ENCODE peak calls at places on chromosome 18, in nine cellular contexts. K is OCI-LY7; H is CD8-positive, alpha-beta memory T cell; B is endothelial cell; I is transverse colon; F is H9; O is ovary; U is GM19239; Z is myocyte. T is an unnamed sample.

GRCh38 chr18:46097378-46097852 is 681 bp downstream of the ATP5F1A start:
- DNase-seq in K (peak), U (no peak), H (no peak), O (no peak), Z (no peak), B (no peak), I (no peak), F (no peak), T (peak)

GRCh38 chr18:78145096-78145495 is 834.5 kb upstream of the SALL3 start:
- DNase-seq in O (no peak), I (no peak), U (no peak), K (no peak), H (no peak), Z (no peak), B (no peak), F (no peak), T (no peak)

GRCh38 chr18:1483386-1483785 is 578.7 kb downstream of the ADCYAP1 start:
- DNase-seq in I (no peak), B (no peak), K (no peak), Z (no peak), H (no peak), U (no peak), O (no peak), F (no peak), T (no peak)

GRCh38 chr18:36758001-36758400 is 70.8 kb downstream of the TPGS2 start:
- DNase-seq in B (no peak), I (no peak), F (no peak), Z (no peak), K (no peak), O (no peak), H (no peak), U (no peak), T (no peak)

GRCh38 chr18:48475635-48476549 is 62.9 kb upstream of the CTIF start:
- DNase-seq in H (no peak), I (peak), K (peak), O (peak), U (peak), F (peak), B (peak), Z (peak), T (peak)

GRCh38 chr18:79405019-79405780 is 9.5 kb downstream of the NFATC1 start:
- DNase-seq in K (no peak), U (no peak), Z (no peak), O (no peak), I (no peak), F (no peak), B (no peak), H (no peak), T (no peak)

GRCh38 chr18:3256693-3257626 is 5.0 kb upstream of the MYL12B start:
- DNase-seq in U (no peak), F (no peak), K (no peak), B (no peak), O (no peak), I (no peak), Z (peak), H (no peak), T (no peak)

GRCh38 chr18:23143059-23143831 is 8.0 kb downstream of the CABLES1 start:
- DNase-seq in U (no peak), B (no peak), H (no peak), O (no peak), Z (peak), K (peak), F (no peak), I (peak), T (no peak)

GRCh38 chr18:76557026-76557575 is 62.1 kb upstream of the ZNF516 start:
- DNase-seq in K (no peak), U (no peak), B (no peak), F (no peak), O (no peak), Z (no peak), H (no peak), I (no peak), T (no peak)

GRCh38 chr18:26436176-26437031 is 111.9 kb downstream of the KCTD1 start:
- DNase-seq in O (no peak), F (no peak), K (no peak), Z (peak), B (no peak), U (no peak), H (no peak), I (no peak), T (no peak)

GRCh38 chr18:27750014-27750413 is 426.9 kb downstream of the CDH2 start:
- DNase-seq in I (no peak), K (peak), Z (peak), F (peak), O (no peak), B (peak), U (no peak), H (no peak), T (peak)